ENCODE peak calls at places on chromosomes 6 and 20, in seven cellular contexts. One of them, this sample, is unnamed.

GRCh38 chr6:100475554-100476325 is 11.0 kb upstream of the SIM1 start:
- DNase-seq in right lobe of liver: no peak
- DNase-seq in body of pancreas: no peak
- DNase-seq in tibial nerve: no peak
- DNase-seq in uterus: no peak
- DNase-seq in Peyer's patch: no peak
- DNase-seq in HepG2: no peak
- DNase-seq in this sample: no peak

GRCh38 chr6:48194596-48195295 is 83.7 kb upstream of the PTCHD4 start:
- DNase-seq in Peyer's patch: no peak
- DNase-seq in right lobe of liver: peak
- DNase-seq in body of pancreas: no peak
- DNase-seq in HepG2: no peak
- DNase-seq in uterus: no peak
- DNase-seq in tibial nerve: no peak
- DNase-seq in this sample: no peak

GRCh38 chr6:98203170-98203806 is 631.1 kb upstream of the POU3F2 start:
- DNase-seq in body of pancreas: no peak
- DNase-seq in HepG2: no peak
- DNase-seq in Peyer's patch: no peak
- DNase-seq in uterus: no peak
- DNase-seq in right lobe of liver: no peak
- DNase-seq in tibial nerve: no peak
- DNase-seq in this sample: no peak

GRCh38 chr6:41975276-41975675 is 33.7 kb upstream of the CCND3 start:
- DNase-seq in body of pancreas: no peak
- DNase-seq in HepG2: no peak
- DNase-seq in right lobe of liver: peak
- DNase-seq in uterus: no peak
- DNase-seq in tibial nerve: no peak
- DNase-seq in Peyer's patch: peak
- DNase-seq in this sample: no peak

GRCh38 chr20:46701556-46701955 is 7.9 kb upstream of the SLC2A10 start:
- DNase-seq in right lobe of liver: no peak
- DNase-seq in Peyer's patch: no peak
- DNase-seq in tibial nerve: no peak
- DNase-seq in HepG2: no peak
- DNase-seq in uterus: no peak
- DNase-seq in body of pancreas: no peak
- DNase-seq in this sample: no peak

GRCh38 chr20:9417665-9418064 is 96.7 kb upstream of the LAMP5 start:
- DNase-seq in right lobe of liver: no peak
- DNase-seq in uterus: no peak
- DNase-seq in tibial nerve: no peak
- DNase-seq in body of pancreas: no peak
- DNase-seq in Peyer's patch: no peak
- DNase-seq in HepG2: no peak
- DNase-seq in this sample: no peak

GRCh38 chr6:132818404-132819359 is 4.3 kb downstream of the RPS12 start:
- DNase-seq in uterus: no peak
- DNase-seq in body of pancreas: no peak
- DNase-seq in Peyer's patch: no peak
- DNase-seq in tibial nerve: no peak
- DNase-seq in right lobe of liver: no peak
- DNase-seq in HepG2: peak
- DNase-seq in this sample: no peak

GRCh38 chr6:53333439-53334408 is 15.0 kb downstream of the ELOVL5 start:
- DNase-seq in HepG2: peak
- DNase-seq in body of pancreas: no peak
- DNase-seq in right lobe of liver: no peak
- DNase-seq in Peyer's patch: no peak
- DNase-seq in uterus: no peak
- DNase-seq in tibial nerve: no peak
- DNase-seq in this sample: no peak

GRCh38 chr20:49501917-49502316 is 19.4 kb upstream of the KCNB1 start:
- DNase-seq in right lobe of liver: no peak
- DNase-seq in HepG2: peak
- DNase-seq in Peyer's patch: no peak
- DNase-seq in body of pancreas: no peak
- DNase-seq in uterus: no peak
- DNase-seq in tibial nerve: no peak
- DNase-seq in this sample: no peak

GRCh38 chr6:15247750-15248450 is 2.0 kb downstream of the JARID2 start:
- DNase-seq in tibial nerve: peak
- DNase-seq in Peyer's patch: peak
- DNase-seq in uterus: peak
- DNase-seq in body of pancreas: peak
- DNase-seq in right lobe of liver: peak
- DNase-seq in HepG2: peak
- DNase-seq in this sample: no peak

GRCh38 chr20:37535443-37536132 is 7.9 kb upstream of the BLCAP start:
- DNase-seq in right lobe of liver: peak
- DNase-seq in body of pancreas: no peak
- DNase-seq in uterus: no peak
- DNase-seq in HepG2: no peak
- DNase-seq in Peyer's patch: peak
- DNase-seq in tibial nerve: no peak
- DNase-seq in this sample: peak

GRCh38 chr20:23541330-23541729 is 27.0 kb downstream of the CST9L start:
- DNase-seq in uterus: no peak
- DNase-seq in HepG2: peak
- DNase-seq in right lobe of liver: no peak
- DNase-seq in tibial nerve: no peak
- DNase-seq in Peyer's patch: no peak
- DNase-seq in body of pancreas: no peak
- DNase-seq in this sample: no peak

GRCh38 chr20:13638162-13638495 is 603 bp downstream of the TASP1 start:
- DNase-seq in tibial nerve: no peak
- DNase-seq in right lobe of liver: no peak
- DNase-seq in HepG2: peak
- DNase-seq in uterus: no peak
- DNase-seq in body of pancreas: no peak
- DNase-seq in Peyer's patch: no peak
- DNase-seq in this sample: no peak

GRCh38 chr20:560680-561079 is 17.1 kb upstream of the CSNK2A1 start:
- DNase-seq in HepG2: no peak
- DNase-seq in body of pancreas: no peak
- DNase-seq in Peyer's patch: peak
- DNase-seq in uterus: no peak
- DNase-seq in right lobe of liver: no peak
- DNase-seq in tibial nerve: no peak
- DNase-seq in this sample: no peak

GRCh38 chr6:107506145-107506544 is 16.2 kb downstream of the SOBP start:
- DNase-seq in body of pancreas: no peak
- DNase-seq in tibial nerve: no peak
- DNase-seq in uterus: no peak
- DNase-seq in right lobe of liver: no peak
- DNase-seq in Peyer's patch: peak
- DNase-seq in HepG2: peak
- DNase-seq in this sample: no peak

GRCh38 chr6:55009114-55009513 is 162.5 kb downstream of the FAM83B start:
- DNase-seq in right lobe of liver: no peak
- DNase-seq in Peyer's patch: no peak
- DNase-seq in HepG2: no peak
- DNase-seq in body of pancreas: no peak
- DNase-seq in tibial nerve: no peak
- DNase-seq in uterus: no peak
- DNase-seq in this sample: no peak

GRCh38 chr6:55014321-55015088 is 159.8 kb upstream of the HCRTR2 start:
- DNase-seq in tibial nerve: no peak
- DNase-seq in body of pancreas: no peak
- DNase-seq in uterus: no peak
- DNase-seq in HepG2: no peak
- DNase-seq in Peyer's patch: no peak
- DNase-seq in right lobe of liver: no peak
- DNase-seq in this sample: no peak

GRCh38 chr6:55016261-55016660 is 158.1 kb upstream of the HCRTR2 start:
- DNase-seq in body of pancreas: no peak
- DNase-seq in HepG2: no peak
- DNase-seq in tibial nerve: no peak
- DNase-seq in uterus: no peak
- DNase-seq in right lobe of liver: no peak
- DNase-seq in Peyer's patch: no peak
- DNase-seq in this sample: no peak

GRCh38 chr6:55012454-55012853 is 161.9 kb upstream of the HCRTR2 start:
- DNase-seq in uterus: no peak
- DNase-seq in HepG2: no peak
- DNase-seq in right lobe of liver: no peak
- DNase-seq in Peyer's patch: no peak
- DNase-seq in tibial nerve: no peak
- DNase-seq in body of pancreas: no peak
- DNase-seq in this sample: no peak

DNA sequence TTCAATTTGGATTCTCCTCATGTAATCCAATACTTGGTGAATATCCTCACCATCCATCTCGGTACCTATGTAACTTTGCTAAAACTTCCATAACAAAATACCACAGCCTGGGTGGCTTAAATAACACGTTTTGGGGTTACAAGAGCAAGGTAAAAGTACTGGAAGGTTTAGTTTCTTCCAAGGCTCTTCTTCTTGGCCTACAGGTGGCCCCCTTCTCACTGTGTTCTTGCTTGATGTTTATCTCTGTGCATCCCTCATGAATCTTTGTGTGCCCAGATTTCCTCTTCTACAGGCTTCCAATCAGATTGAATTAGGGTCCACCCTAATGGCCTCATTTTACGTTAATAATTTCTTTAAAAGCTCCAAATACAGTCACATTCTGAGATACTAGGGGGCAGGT is 163.3 kb upstream of the HCRTR2 start:
- DNase-seq in tibial nerve: no peak
- DNase-seq in HepG2: no peak
- DNase-seq in body of pancreas: no peak
- DNase-seq in uterus: no peak
- DNase-seq in right lobe of liver: no peak
- DNase-seq in Peyer's patch: no peak
- DNase-seq in this sample: no peak
- TF ChIP-seq CTCF in tibial nerve: no peak
- TF ChIP-seq CTCF in HepG2: no peak
- TF ChIP-seq CTCF in body of pancreas: no peak
- TF ChIP-seq CTCF in uterus: no peak
- TF ChIP-seq CTCF in right lobe of liver: no peak
- TF ChIP-seq CTCF in Peyer's patch: no peak
- TF ChIP-seq CTCF in this sample: no peak

DNA sequence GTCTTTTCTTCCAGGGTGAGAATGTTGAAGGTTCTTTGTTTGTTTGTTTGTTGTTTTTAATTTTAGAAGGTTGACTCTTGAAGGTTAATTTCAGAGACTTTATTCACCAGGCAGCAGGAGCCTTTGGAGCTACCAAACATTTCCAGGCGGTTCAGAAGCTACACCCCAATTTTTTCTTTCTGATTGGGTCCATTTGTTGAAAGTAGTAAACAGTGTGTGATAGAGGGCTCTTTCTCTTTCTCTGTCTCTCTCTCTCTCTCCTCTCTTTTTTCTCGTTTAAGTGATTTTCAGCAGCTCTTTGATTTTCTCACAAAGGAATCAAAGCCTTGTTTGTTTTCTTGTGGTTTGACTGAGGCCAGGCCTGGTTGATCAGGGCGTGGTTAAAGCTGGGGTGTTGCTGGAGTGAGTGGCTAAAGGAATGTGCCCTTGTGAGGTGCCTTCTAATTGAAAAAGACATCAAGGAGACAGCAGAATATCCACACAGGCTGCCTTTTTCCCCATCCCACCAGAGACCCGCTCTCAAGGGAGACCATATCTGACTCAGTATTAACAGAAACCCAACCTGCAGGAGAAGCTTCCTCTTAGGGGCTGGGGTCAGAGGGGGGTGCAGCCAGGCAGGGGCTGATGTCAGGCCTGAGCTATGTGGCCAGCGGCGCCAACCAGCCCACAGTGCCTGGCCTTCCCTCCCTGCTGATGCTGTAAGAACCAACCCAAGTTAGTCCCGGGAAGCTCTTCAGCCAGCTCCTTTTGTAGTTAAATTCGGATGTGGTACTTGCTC is 40.4 kb upstream of the NAA20 start:
- DNase-seq in tibial nerve: peak
- DNase-seq in right lobe of liver: no peak
- DNase-seq in Peyer's patch: no peak
- DNase-seq in body of pancreas: peak
- DNase-seq in HepG2: peak
- DNase-seq in uterus: peak
- DNase-seq in this sample: no peak
- TF ChIP-seq POLR2A in tibial nerve: no peak
- TF ChIP-seq POLR2A in right lobe of liver: no peak
- TF ChIP-seq POLR2A in Peyer's patch: no peak
- TF ChIP-seq POLR2A in body of pancreas: no peak
- TF ChIP-seq POLR2A in HepG2: no peak
- TF ChIP-seq POLR2A in uterus: peak
- TF ChIP-seq POLR2A in this sample: no peak

GRCh38 chr6:150068786-150069648 is at the start of gene ULBP3:
- DNase-seq in right lobe of liver: peak
- DNase-seq in Peyer's patch: peak
- DNase-seq in body of pancreas: peak
- DNase-seq in uterus: peak
- DNase-seq in tibial nerve: peak
- DNase-seq in HepG2: peak
- DNase-seq in this sample: no peak
- TF ChIP-seq CTCF in right lobe of liver: peak
- TF ChIP-seq CTCF in Peyer's patch: peak
- TF ChIP-seq CTCF in body of pancreas: peak
- TF ChIP-seq CTCF in uterus: peak
- TF ChIP-seq CTCF in tibial nerve: peak
- TF ChIP-seq CTCF in HepG2: peak
- TF ChIP-seq CTCF in this sample: peak

GRCh38 chr6:30614044-30614842 is 2.8 kb downstream of the PPP1R10 start:
- DNase-seq in HepG2: no peak
- DNase-seq in tibial nerve: no peak
- DNase-seq in Peyer's patch: no peak
- DNase-seq in uterus: no peak
- DNase-seq in right lobe of liver: no peak
- DNase-seq in body of pancreas: no peak
- DNase-seq in this sample: no peak

GRCh38 chr6:30613251-30614043 is 3.6 kb downstream of the PPP1R10 start:
- DNase-seq in Peyer's patch: no peak
- DNase-seq in uterus: no peak
- DNase-seq in HepG2: no peak
- DNase-seq in body of pancreas: no peak
- DNase-seq in tibial nerve: no peak
- DNase-seq in right lobe of liver: no peak
- DNase-seq in this sample: no peak

GRCh38 chr6:30615219-30615957 is 1.7 kb downstream of the PPP1R10 start:
- DNase-seq in HepG2: peak
- DNase-seq in body of pancreas: peak
- DNase-seq in tibial nerve: no peak
- DNase-seq in uterus: no peak
- DNase-seq in Peyer's patch: no peak
- DNase-seq in right lobe of liver: no peak
- DNase-seq in this sample: no peak

GRCh38 chr6:30615958-30616810 is 859 bp downstream of the PPP1R10 start:
- DNase-seq in body of pancreas: peak
- DNase-seq in uterus: no peak
- DNase-seq in tibial nerve: peak
- DNase-seq in Peyer's patch: no peak
- DNase-seq in right lobe of liver: no peak
- DNase-seq in HepG2: peak
- DNase-seq in this sample: no peak

DNA sequence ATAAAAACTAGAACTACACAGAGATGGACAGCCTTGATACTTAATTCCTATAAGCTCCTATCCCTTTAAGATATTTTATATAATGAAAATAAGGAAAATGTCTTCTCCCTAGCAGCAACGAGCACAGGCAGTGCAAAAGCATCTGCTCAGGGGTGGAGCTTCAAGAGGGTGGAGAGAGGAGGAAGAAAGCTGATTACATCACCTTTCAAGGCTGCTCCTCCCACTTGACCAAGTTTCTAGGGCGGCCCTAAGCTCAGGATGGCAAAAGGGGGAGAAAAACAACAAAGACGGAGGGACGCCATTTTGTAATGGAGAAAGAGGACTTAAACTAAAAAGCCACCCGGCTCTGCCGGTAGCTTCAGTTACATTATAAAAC is 2.2 kb downstream of the PPP1R10 start:
- DNase-seq in right lobe of liver: peak
- DNase-seq in HepG2: peak
- DNase-seq in uterus: peak
- DNase-seq in tibial nerve: peak
- DNase-seq in body of pancreas: peak
- DNase-seq in Peyer's patch: peak
- DNase-seq in this sample: no peak
- TF ChIP-seq POLR2A in right lobe of liver: peak
- TF ChIP-seq POLR2A in HepG2: peak
- TF ChIP-seq POLR2A in uterus: peak
- TF ChIP-seq POLR2A in tibial nerve: peak
- TF ChIP-seq POLR2A in body of pancreas: peak
- TF ChIP-seq POLR2A in Peyer's patch: peak
- TF ChIP-seq POLR2A in this sample: peak